ENCODE peak calls at places on chromosomes 11 and 22, in four cellular contexts. One of them, this sample, is unnamed.
A peak's percentile ranks its signal among the peaks of the same experiment; 100 is the strongest.

GRCh38 chr22:41672780-41673509 is 15.7 kb downstream of the SNU13 start:
- DNase-seq in fibroblast of lung: no peak
- DNase-seq in IMR-90: no peak
- DNase-seq in mammary epithelial cell: no peak
- DNase-seq in this sample: peak; percentile 19

GRCh38 chr11:104897891-104898684 is at the start of gene CASP12:
- DNase-seq in fibroblast of lung: peak; percentile 38
- DNase-seq in IMR-90: peak; percentile 32
- DNase-seq in mammary epithelial cell: no peak
- DNase-seq in this sample: peak; percentile 19

GRCh38 chr11:65539401-65540289 is 14.8 kb downstream of the SCYL1 start:
- DNase-seq in fibroblast of lung: no peak
- DNase-seq in IMR-90: no peak
- DNase-seq in mammary epithelial cell: peak; percentile 60
- DNase-seq in this sample: peak; percentile 57

GRCh38 chr11:111665779-111666178 is 63.5 kb downstream of the SIK2 start:
- DNase-seq in fibroblast of lung: peak; percentile 73
- DNase-seq in IMR-90: peak; percentile 71
- DNase-seq in mammary epithelial cell: peak; percentile 17
- DNase-seq in this sample: peak; percentile 50

GRCh38 chr11:116422976-116423375 is 349.8 kb downstream of the BUD13 start:
- DNase-seq in fibroblast of lung: no peak
- DNase-seq in IMR-90: no peak
- DNase-seq in mammary epithelial cell: no peak
- DNase-seq in this sample: peak; percentile 79

GRCh38 chr11:87463486-87464102 is 425.9 kb downstream of the TMEM135 start:
- DNase-seq in fibroblast of lung: peak; percentile 29
- DNase-seq in IMR-90: peak; percentile 36
- DNase-seq in mammary epithelial cell: peak; percentile 54
- DNase-seq in this sample: peak; percentile 86

GRCh38 chr22:46090631-46091201 is 59.6 kb upstream of the PPARA start:
- DNase-seq in fibroblast of lung: no peak
- DNase-seq in IMR-90: peak; percentile 24
- DNase-seq in mammary epithelial cell: peak; percentile 86
- DNase-seq in this sample: no peak

GRCh38 chr22:49582171-49582570 is 245.5 kb downstream of the BRD1 start:
- DNase-seq in fibroblast of lung: no peak
- DNase-seq in IMR-90: no peak
- DNase-seq in mammary epithelial cell: no peak
- DNase-seq in this sample: peak; percentile 50

GRCh38 chr11:117443269-117444186 is 115.9 kb downstream of the CEP164 start:
- DNase-seq in fibroblast of lung: peak; percentile 29
- DNase-seq in IMR-90: peak; percentile 30
- DNase-seq in mammary epithelial cell: no peak
- DNase-seq in this sample: peak; percentile 82

GRCh38 chr22:39926175-39927152 is 25.6 kb downstream of the GRAP2 start:
- DNase-seq in fibroblast of lung: no peak
- DNase-seq in IMR-90: no peak
- DNase-seq in mammary epithelial cell: no peak
- DNase-seq in this sample: no peak

GRCh38 chr11:44699497-44699896 is 27.3 kb upstream of the TSPAN18 start:
- DNase-seq in fibroblast of lung: no peak
- DNase-seq in IMR-90: no peak
- DNase-seq in mammary epithelial cell: no peak
- DNase-seq in this sample: no peak

GRCh38 chr22:43867839-43868652 is 5.7 kb upstream of the SULT4A1 start:
- DNase-seq in fibroblast of lung: peak; percentile 70
- DNase-seq in IMR-90: peak; percentile 73
- DNase-seq in mammary epithelial cell: peak; percentile 39
- DNase-seq in this sample: peak; percentile 90

GRCh38 chr22:44181033-44181911 is 547 bp downstream of the PARVG start:
- DNase-seq in fibroblast of lung: no peak
- DNase-seq in IMR-90: no peak
- DNase-seq in mammary epithelial cell: no peak
- DNase-seq in this sample: no peak

GRCh38 chr22:39800790-39801540 is 92.6 kb downstream of the ENTHD1 start:
- DNase-seq in fibroblast of lung: no peak
- DNase-seq in IMR-90: no peak
- DNase-seq in mammary epithelial cell: no peak
- DNase-seq in this sample: peak; percentile 71

GRCh38 chr11:78767409-78767932 is 192.8 kb upstream of the NARS2 start:
- DNase-seq in fibroblast of lung: no peak
- DNase-seq in IMR-90: peak; percentile 21
- DNase-seq in mammary epithelial cell: no peak
- DNase-seq in this sample: no peak

GRCh38 chr11:122271167-122271566 is 155.2 kb upstream of the BLID start:
- DNase-seq in fibroblast of lung: no peak
- DNase-seq in IMR-90: no peak
- DNase-seq in mammary epithelial cell: no peak
- DNase-seq in this sample: no peak

GRCh38 chr11:122264121-122264520 is 148.1 kb upstream of the BLID start:
- DNase-seq in fibroblast of lung: no peak
- DNase-seq in IMR-90: no peak
- DNase-seq in mammary epithelial cell: no peak
- DNase-seq in this sample: no peak

GRCh38 chr11:122271747-122272146 is 155.7 kb upstream of the BLID start:
- DNase-seq in fibroblast of lung: no peak
- DNase-seq in IMR-90: no peak
- DNase-seq in mammary epithelial cell: no peak
- DNase-seq in this sample: no peak

GRCh38 chr11:122267602-122268001 is 151.6 kb upstream of the BLID start:
- DNase-seq in fibroblast of lung: peak; percentile 60
- DNase-seq in IMR-90: peak; percentile 56
- DNase-seq in mammary epithelial cell: peak; percentile 31
- DNase-seq in this sample: peak; percentile 89

GRCh38 chr11:122268601-122269130 is 152.7 kb upstream of the BLID start:
- DNase-seq in fibroblast of lung: no peak
- DNase-seq in IMR-90: no peak
- DNase-seq in mammary epithelial cell: peak; percentile 3
- DNase-seq in this sample: no peak
- H3K4me2 ChIP-seq in fibroblast of lung: no peak overlapping the region
- H3K4me2 ChIP-seq in IMR-90: no peak overlapping the region
- H3K4me2 ChIP-seq in mammary epithelial cell: no peak overlapping the region
- H3K4me2 ChIP-seq in this sample: no peak overlapping the region

GRCh38 chr11:28836285-28837081 is 728.3 kb downstream of the METTL15 start:
- DNase-seq in fibroblast of lung: peak; percentile 69
- DNase-seq in IMR-90: peak; percentile 99
- DNase-seq in mammary epithelial cell: peak; percentile 88
- DNase-seq in this sample: peak; percentile 29

GRCh38 chr11:28835790-28836189 is 727.6 kb downstream of the METTL15 start:
- DNase-seq in fibroblast of lung: peak; percentile 12
- DNase-seq in IMR-90: peak; percentile 57
- DNase-seq in mammary epithelial cell: peak; percentile 51
- DNase-seq in this sample: peak; percentile 36

GRCh38 chr11:28833670-28834069 is 725.5 kb downstream of the METTL15 start:
- DNase-seq in fibroblast of lung: peak; percentile 80
- DNase-seq in IMR-90: peak; percentile 99
- DNase-seq in mammary epithelial cell: peak; percentile 82
- DNase-seq in this sample: peak; percentile 56

GRCh38 chr11:28835317-28835716 is 727.1 kb downstream of the METTL15 start:
- DNase-seq in fibroblast of lung: no peak
- DNase-seq in IMR-90: no peak
- DNase-seq in mammary epithelial cell: no peak
- DNase-seq in this sample: no peak

DNA sequence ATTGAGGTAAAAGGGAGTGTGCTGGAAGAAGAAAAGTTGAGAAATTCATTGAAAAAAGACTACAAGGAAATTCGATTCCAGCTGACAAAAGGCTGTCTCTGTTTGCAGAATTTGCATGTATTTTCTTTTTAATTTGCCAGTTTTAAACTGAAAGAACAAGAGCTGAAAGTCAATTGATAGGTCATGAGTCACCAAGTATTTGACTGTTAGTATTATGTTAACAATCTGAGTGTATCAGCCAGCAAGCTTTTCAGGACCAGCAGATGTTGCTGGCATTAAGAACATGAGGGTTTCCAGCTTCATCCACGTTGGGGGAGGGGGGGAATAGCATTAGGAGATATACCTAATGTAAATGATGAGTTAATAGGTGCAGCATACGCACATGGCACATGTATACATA is 726.7 kb downstream of the METTL15 start:
- DNase-seq in fibroblast of lung: peak; percentile 72
- DNase-seq in IMR-90: peak; percentile 97
- DNase-seq in mammary epithelial cell: peak; percentile 61
- DNase-seq in this sample: peak; percentile 13
- H3K4me2 ChIP-seq in fibroblast of lung: peak overlapping the region; percentile 32
- H3K4me2 ChIP-seq in IMR-90: peak overlapping the region; percentile 19
- H3K4me2 ChIP-seq in mammary epithelial cell: peak overlapping the region; percentile 73
- H3K4me2 ChIP-seq in this sample: no peak overlapping the region

GRCh38 chr22:26122920-26123468 is 46.3 kb upstream of the SEZ6L start:
- DNase-seq in fibroblast of lung: no peak
- DNase-seq in IMR-90: no peak
- DNase-seq in mammary epithelial cell: no peak
- DNase-seq in this sample: no peak
- H3K4me2 ChIP-seq in fibroblast of lung: no peak overlapping the region
- H3K4me2 ChIP-seq in IMR-90: no peak overlapping the region
- H3K4me2 ChIP-seq in mammary epithelial cell: no peak overlapping the region
- H3K4me2 ChIP-seq in this sample: no peak overlapping the region

GRCh38 chr11:10824888-10825287 is 16.2 kb upstream of the EIF4G2 start:
- DNase-seq in fibroblast of lung: no peak
- DNase-seq in IMR-90: no peak
- DNase-seq in mammary epithelial cell: no peak
- DNase-seq in this sample: no peak
- H3K4me2 ChIP-seq in fibroblast of lung: no peak overlapping the region
- H3K4me2 ChIP-seq in IMR-90: no peak overlapping the region
- H3K4me2 ChIP-seq in mammary epithelial cell: no peak overlapping the region
- H3K4me2 ChIP-seq in this sample: no peak overlapping the region

GRCh38 chr11:84857746-84858145 is 769.4 kb downstream of the DLG2 start:
- DNase-seq in fibroblast of lung: no peak
- DNase-seq in IMR-90: peak; percentile 22
- DNase-seq in mammary epithelial cell: peak; percentile 80
- DNase-seq in this sample: no peak

GRCh38 chr11:84854498-84854880 is 772.7 kb downstream of the DLG2 start:
- DNase-seq in fibroblast of lung: no peak
- DNase-seq in IMR-90: no peak
- DNase-seq in mammary epithelial cell: peak; percentile 40
- DNase-seq in this sample: no peak

GRCh38 chr11:84853841-84854497 is 773.2 kb downstream of the DLG2 start:
- DNase-seq in fibroblast of lung: no peak
- DNase-seq in IMR-90: no peak
- DNase-seq in mammary epithelial cell: peak; percentile 23
- DNase-seq in this sample: no peak

DNA sequence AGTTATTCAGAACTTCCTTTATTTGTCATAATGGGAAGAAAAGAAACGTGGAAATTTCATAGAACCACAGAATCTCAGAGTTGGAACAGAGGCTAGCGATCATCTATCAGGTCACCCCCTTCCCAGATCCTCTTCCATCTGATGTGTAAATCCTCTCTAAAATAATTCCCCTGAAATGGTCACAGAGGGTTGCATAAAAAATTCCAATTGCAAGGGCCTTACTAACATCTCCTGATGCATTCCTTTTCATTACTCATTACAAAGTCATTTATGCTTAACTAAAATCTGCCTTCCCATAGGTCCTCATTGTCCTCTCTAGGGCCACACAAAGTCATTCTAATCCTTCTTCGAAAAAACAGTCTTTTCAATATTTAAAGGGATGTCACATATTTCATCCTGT is 771.3 kb downstream of the DLG2 start:
- DNase-seq in fibroblast of lung: peak; percentile 17
- DNase-seq in IMR-90: peak; percentile 47
- DNase-seq in mammary epithelial cell: peak; percentile 7
- DNase-seq in this sample: peak; percentile 67
- H3K4me2 ChIP-seq in fibroblast of lung: no peak overlapping the region
- H3K4me2 ChIP-seq in IMR-90: peak overlapping the region; percentile 54
- H3K4me2 ChIP-seq in mammary epithelial cell: no peak overlapping the region
- H3K4me2 ChIP-seq in this sample: no peak overlapping the region